ENCODE peak calls at places on chromosomes 2 and 18, in four cellular contexts. T is HepG2, C is K562, S is GM12878. E is an unnamed sample.

GRCh38 chr2:145020694-145021093 is 500.8 kb upstream of the ZEB2 start:
- DNase-seq in C (no peak), S (no peak), T (no peak), E (no peak)

GRCh38 chr2:120859814-120860578 is 124.3 kb downstream of the GLI2 start:
- DNase-seq in S (no peak), T (no peak), C (no peak), E (no peak)

GRCh38 chr2:8368463-8368862 is 313.4 kb upstream of the ID2 start:
- DNase-seq in C (no peak), S (no peak), T (no peak), E (no peak)

GRCh38 chr2:109470121-109470921 is 143.4 kb downstream of the SEPTIN10 start:
- DNase-seq in C (no peak), T (no peak), S (no peak), E (no peak)

GRCh38 chr2:18404708-18405107 is 155.7 kb downstream of the RDH14 start:
- DNase-seq in T (peak), S (no peak), C (peak), E (peak)

GRCh38 chr2:160379399-160379798 is 114.2 kb downstream of the RBMS1 start:
- DNase-seq in S (no peak), C (no peak), T (no peak), E (no peak)

GRCh38 chr18:58205087-58205779 is 161.2 kb downstream of the NEDD4L start:
- DNase-seq in S (no peak), C (no peak), T (no peak), E (no peak)

GRCh38 chr2:213934560-213934959 is 476.3 kb upstream of the VWC2L start:
- DNase-seq in T (peak), S (peak), C (no peak), E (peak)

DNA sequence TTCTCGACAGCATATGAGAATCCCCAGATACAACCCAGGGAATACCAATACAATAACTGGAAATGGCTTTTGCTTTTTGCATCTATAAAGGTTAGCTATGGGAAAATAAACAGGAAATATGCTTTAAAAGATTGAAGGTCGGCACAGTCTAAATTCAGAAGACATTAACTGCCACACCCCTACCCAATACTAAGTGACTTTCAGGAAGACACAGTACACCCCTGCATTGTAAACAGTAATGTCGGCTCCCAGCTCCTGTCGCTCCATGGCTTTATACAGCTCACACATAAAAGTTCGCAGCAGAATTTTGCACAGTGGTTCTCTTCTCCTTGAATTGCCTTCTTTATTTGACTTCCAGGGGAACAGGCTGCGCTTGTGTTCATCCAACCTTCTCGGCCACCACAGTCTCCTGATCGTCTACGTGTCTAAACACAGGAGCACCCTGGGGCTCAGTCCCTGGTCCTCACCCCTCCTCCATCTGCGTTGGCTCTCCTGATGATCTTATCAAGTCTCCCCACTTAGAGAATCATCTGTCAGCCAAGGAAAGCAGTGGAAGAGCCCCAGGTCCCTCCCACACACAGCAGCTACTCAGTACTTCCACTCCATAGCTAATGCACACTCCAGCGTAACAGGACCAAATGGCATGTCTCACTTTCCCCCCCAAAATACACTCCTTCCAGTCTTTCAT is 22.7 kb downstream of the CYB5A start:
- DNase-seq in C (peak), S (no peak), T (no peak), E (no peak)
- TF ChIP-seq FOXK2 in C (peak), S (no peak), T (no peak), E (no peak)

GRCh38 chr2:47062721-47063120 is 92.4 kb downstream of the STPG4 start:
- DNase-seq in C (no peak), S (no peak), T (no peak), E (no peak)
- TF ChIP-seq FOXK2 in C (no peak), S (no peak), T (no peak), E (no peak)

GRCh38 chr2:226995625-226996041 is 159.8 kb downstream of the RHBDD1 start:
- DNase-seq in C (no peak), T (no peak), S (no peak), E (no peak)
- TF ChIP-seq FOXK2 in C (no peak), T (no peak), S (no peak), E (no peak)

DNA sequence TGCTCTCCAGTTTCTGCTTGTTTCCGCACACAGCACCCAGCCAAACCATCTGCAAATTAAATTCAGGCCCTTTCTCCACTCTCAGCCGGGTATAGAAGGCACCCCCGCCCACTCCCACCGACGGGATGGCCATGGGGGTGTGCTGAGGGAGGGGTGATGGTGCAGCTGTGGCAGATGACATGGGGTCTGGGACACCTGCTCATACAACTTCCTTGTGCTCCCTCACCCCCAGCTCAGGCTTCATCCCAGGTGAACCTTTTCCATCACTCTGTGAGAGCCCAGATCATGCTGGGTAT is 52.2 kb upstream of the ROCK2 start:
- DNase-seq in T (no peak), S (no peak), C (no peak), E (no peak)
- TF ChIP-seq FOXK2 in T (no peak), S (no peak), C (no peak), E (no peak)

GRCh38 chr2:10344105-10345066 is 41.7 kb downstream of the HPCAL1 start:
- DNase-seq in C (no peak), T (no peak), S (no peak), E (no peak)
- TF ChIP-seq FOXK2 in C (no peak), T (no peak), S (no peak), E (no peak)